ENCODE peak calls at places on chromosomes 16 and 17, in five cellular contexts. D is body of pancreas; U is fibroblast of the aortic adventitia; A is dorsolateral prefrontal cortex; B is activated CD4-positive, alpha-beta memory T cell treated with anti-CD3 and anti-CD28 coated beads for 36 hours. C is an unnamed sample.

GRCh38 chr17:8243827-8244226 is 4.0 kb downstream of the CTC1 start:
- DNase-seq in B (peak; percentile 54), U (no peak), D (no peak), A (no peak), C (no peak)

GRCh38 chr17:17183744-17184143 is 22.4 kb downstream of the PLD6 start:
- DNase-seq in B (peak; percentile 60), A (no peak), U (no peak), D (no peak), C (no peak)

GRCh38 chr17:1421470-1421869 is 21.4 kb upstream of the YWHAE start:
- DNase-seq in D (no peak), A (no peak), B (no peak), U (no peak), C (no peak)

GRCh38 chr17:83056583-83057396 is 22.6 kb upstream of the METRNL start:
- DNase-seq in B (no peak), A (no peak), U (peak; percentile 31), D (no peak), C (no peak)

GRCh38 chr17:48510381-48510760 is 20.4 kb downstream of the HOXB1 start:
- DNase-seq in U (no peak), A (no peak), D (no peak), B (no peak), C (no peak)

GRCh38 chr17:42456223-42457106 is 2.2 kb upstream of the ATP6V0A1 start:
- DNase-seq in U (peak; percentile 89), A (no peak), B (no peak), D (no peak), C (no peak)

GRCh38 chr16:87803385-87803784 is 37.6 kb upstream of the KLHDC4 start:
- DNase-seq in B (no peak), A (no peak), D (no peak), U (no peak), C (no peak)

GRCh38 chr17:58254803-58255202 is 16.4 kb downstream of the LPO start:
- DNase-seq in B (no peak), A (no peak), U (no peak), D (no peak), C (no peak)

GRCh38 chr16:49859139-49859947 is 3.4 kb upstream of the ZNF423 start:
- DNase-seq in B (peak; percentile 25), A (no peak), D (peak; percentile 80), U (peak; percentile 9), C (no peak)

GRCh38 chr16:27676807-27677206 is 126.9 kb downstream of the KATNIP start:
- DNase-seq in U (peak; percentile 44), B (no peak), A (no peak), D (no peak), C (no peak)

GRCh38 chr16:86601356-86601755 is 23.0 kb downstream of the FOXL1 start:
- DNase-seq in D (no peak), B (no peak), A (no peak), U (no peak), C (no peak)

GRCh38 chr17:57357392-57357784 is 101.1 kb downstream of the MSI2 start:
- DNase-seq in U (no peak), A (no peak), B (no peak), D (peak; percentile 90), C (peak; percentile 53)

GRCh38 chr17:77280304-77280910 is 139.6 kb downstream of the SEC14L1 start:
- DNase-seq in B (peak; percentile 21), A (no peak), D (no peak), U (peak; percentile 89), C (no peak)

GRCh38 chr17:52297230-52298010 is 138.9 kb upstream of the CA10 start:
- DNase-seq in U (no peak), A (no peak), D (no peak), B (no peak), C (no peak)

GRCh38 chr16:89945654-89946053 is 2.9 kb upstream of the DEF8 start:
- DNase-seq in U (no peak), B (no peak), D (no peak), A (no peak), C (no peak)